ENCODE peak calls at places on chromosomes 13 and 19, in four cellular contexts. B, Y, D and A are unnamed samples.

GRCh38 chr13:110126391-110126961 is 180.5 kb downstream of the COL4A1 start:
- DNase-seq in D (no peak), Y (no peak), B (peak), A (peak)

GRCh38 chr19:32711747-32712146 is 7.8 kb upstream of the TDRD12 start:
- DNase-seq in B (no peak), D (no peak), Y (no peak), A (no peak)

GRCh38 chr19:19628499-19629134 is 597 bp upstream of the LPAR2 start:
- DNase-seq in B (peak), D (peak), Y (peak), A (no peak)

GRCh38 chr13:30864352-30865130 is 41.5 kb upstream of the MEDAG start:
- DNase-seq in B (peak), D (no peak), Y (no peak), A (no peak)

GRCh38 chr19:50705422-50706019 is 14.1 kb downstream of the SHANK1 start:
- DNase-seq in Y (no peak), B (peak), D (no peak), A (peak)

GRCh38 chr19:15296841-15297415 is 35.4 kb downstream of the BRD4 start:
- DNase-seq in D (no peak), B (no peak), Y (no peak), A (no peak)

GRCh38 chr19:3785938-3786824 is at the start of gene MATK:
- DNase-seq in D (no peak), B (no peak), Y (no peak), A (no peak)

GRCh38 chr13:44313674-44314073 is 60.0 kb upstream of the SERP2 start:
- DNase-seq in D (no peak), Y (no peak), B (peak), A (no peak)

GRCh38 chr19:50695251-50696064 is 24.1 kb downstream of the SHANK1 start:
- DNase-seq in D (no peak), Y (no peak), B (no peak), A (no peak)

GRCh38 chr19:33373701-33374405 is at the start of gene CEBPG:
- DNase-seq in D (no peak), B (peak), Y (no peak), A (peak)

GRCh38 chr13:73967397-73968165 is 166.6 kb downstream of the KLF12 start:
- DNase-seq in B (no peak), Y (no peak), D (no peak), A (no peak)

GRCh38 chr19:41887711-41888382 is 4.9 kb downstream of the ARHGEF1 start:
- DNase-seq in Y (no peak), D (peak), B (peak), A (peak)

GRCh38 chr13:21330126-21330861 is 128.8 kb downstream of the ZDHHC20 start:
- DNase-seq in Y (no peak), D (no peak), B (peak), A (no peak)

GRCh38 chr19:42283248-42284065 is 14.4 kb downstream of the CIC start:
- DNase-seq in B (peak), D (no peak), Y (peak), A (peak)

GRCh38 chr19:46902402-46902766 is 41.6 kb downstream of the ARHGAP35 start:
- DNase-seq in D (no peak), B (peak), Y (no peak), A (no peak)

GRCh38 chr19:11092181-11092538 is 2.9 kb downstream of the LDLR start:
- DNase-seq in D (no peak), Y (no peak), B (peak), A (no peak)

GRCh38 chr19:7507884-7508283 is 8.0 kb upstream of the ZNF358 start:
- DNase-seq in B (peak), D (peak), Y (no peak), A (peak)

GRCh38 chr13:69856331-69856730 is 251.3 kb upstream of the ATXN8OS start:
- DNase-seq in Y (no peak), D (peak), B (no peak), A (no peak)

GRCh38 chr19:42461700-42462324 is 19.1 kb upstream of the CXCL17 start:
- DNase-seq in D (no peak), Y (no peak), B (no peak), A (no peak)

GRCh38 chr13:36553501-36553900 is 120.3 kb upstream of the SERTM1 start:
- DNase-seq in Y (no peak), B (no peak), D (no peak), A (no peak)

GRCh38 chr13:30802953-30803478 is 67.7 kb downstream of the ALOX5AP start:
- DNase-seq in B (peak), Y (peak), D (peak), A (peak)

GRCh38 chr13:40318366-40318765 is 348.1 kb downstream of the FOXO1 start:
- DNase-seq in B (no peak), D (no peak), Y (peak), A (no peak)

GRCh38 chr13:21176982-21177284 is 475 bp downstream of the MRPL57 start:
- DNase-seq in Y (no peak), D (no peak), B (no peak), A (no peak)

GRCh38 chr19:35773020-35773809 is 2.1 kb upstream of the ARHGAP33 start:
- DNase-seq in B (peak), D (no peak), Y (no peak), A (peak)

GRCh38 chr19:54481326-54481930 is 8.3 kb upstream of the CDC42EP5 start:
- DNase-seq in Y (no peak), D (no peak), B (peak), A (no peak)

GRCh38 chr13:92573467-92574057 is 653.0 kb upstream of the GPC6 start:
- DNase-seq in D (no peak), B (peak), Y (no peak), A (peak)

GRCh38 chr13:114077938-114078335 is 54.5 kb downstream of the RASA3 start:
- DNase-seq in Y (no peak), D (no peak), B (peak), A (no peak)

GRCh38 chr19:38617764-38618589 is at the start of gene MAP4K1:
- DNase-seq in Y (no peak), D (no peak), B (no peak), A (no peak)

GRCh38 chr19:32387701-32388392 is 17.7 kb upstream of the DPY19L3 start:
- DNase-seq in D (no peak), B (peak), Y (no peak), A (peak)

GRCh38 chr19:8814176-8814575 is 17.9 kb downstream of the ZNF558 start:
- DNase-seq in D (no peak), B (no peak), Y (no peak), A (no peak)

GRCh38 chr13:20828540-20829364 is 55.0 kb upstream of the EEF1AKMT1 start:
- DNase-seq in D (no peak), B (peak), Y (no peak), A (no peak)

GRCh38 chr13:98142427-98143156 is at the start of gene FARP1:
- DNase-seq in B (peak), Y (peak), D (no peak), A (peak)

GRCh38 chr13:41956272-41956671 is 4.6 kb downstream of the VWA8 start:
- DNase-seq in Y (no peak), D (no peak), B (no peak), A (no peak)

GRCh38 chr13:41962994-41963393 is 2.1 kb upstream of the VWA8 start:
- DNase-seq in Y (no peak), B (peak), D (no peak), A (no peak)

GRCh38 chr13:41955605-41956004 is 5.3 kb downstream of the VWA8 start:
- DNase-seq in Y (no peak), D (no peak), B (no peak), A (no peak)

GRCh38 chr13:41960195-41960699 is 662 bp downstream of the VWA8 start:
- DNase-seq in B (peak), Y (no peak), D (no peak), A (peak)

GRCh38 chr13:41960700-41961697 is at the start of gene VWA8:
- DNase-seq in Y (peak), B (peak), D (peak), A (peak)
- TF ChIP-seq POLR2A in Y (no peak), B (no peak), D (peak), A (peak)

GRCh38 chr19:2462635-2463421 is 6.1 kb upstream of the LMNB2 start:
- DNase-seq in Y (peak), D (peak), B (peak), A (peak)
- TF ChIP-seq POLR2A in Y (no peak), D (no peak), B (no peak), A (peak)

GRCh38 chr19:57276430-57276829 is 3.9 kb upstream of the ZNF460 start:
- DNase-seq in Y (no peak), D (no peak), B (no peak), A (no peak)

GRCh38 chr19:57282011-57282636 is 1.8 kb downstream of the ZNF460 start:
- DNase-seq in Y (no peak), D (no peak), B (no peak), A (peak)

GRCh38 chr19:57279418-57280164 is 694 bp upstream of the ZNF460 start:
- DNase-seq in Y (peak), B (peak), D (peak), A (peak)

GRCh38 chr19:57280913-57281425 is 684 bp downstream of the ZNF460 start:
- DNase-seq in D (no peak), Y (no peak), B (no peak), A (no peak)

GRCh38 chr19:57280165-57280912 is at the start of gene ZNF460:
- DNase-seq in D (peak), Y (peak), B (peak), A (peak)
- TF ChIP-seq POLR2A in D (peak), Y (peak), B (peak), A (peak)

GRCh38 chr19:1269478-1270167 is 491 bp downstream of the CIRBP start:
- DNase-seq in B (peak), Y (peak), D (no peak), A (no peak)
- TF ChIP-seq POLR2A in B (peak), Y (peak), D (peak), A (peak)

DNA sequence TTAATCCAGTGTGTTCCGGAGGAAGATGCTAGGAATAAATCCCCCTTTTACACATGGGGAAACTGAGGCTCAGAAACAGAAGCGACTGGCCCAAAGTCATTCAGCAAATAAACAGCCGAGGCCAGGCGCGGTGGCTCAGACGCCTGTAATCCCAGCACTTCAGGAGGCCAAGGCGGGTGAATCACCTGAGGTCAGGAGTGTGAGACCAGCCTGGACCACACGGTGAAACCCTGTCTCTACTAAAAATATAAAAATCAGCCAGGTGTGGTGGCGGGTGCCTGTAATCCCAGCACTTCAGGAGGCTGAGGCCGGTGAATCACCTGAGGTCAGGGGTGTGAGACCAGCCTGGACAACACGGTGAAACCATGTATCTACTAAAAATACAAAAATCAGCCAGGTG is 11.6 kb upstream of the PLIN3 start:
- DNase-seq in D (no peak), B (no peak), Y (no peak), A (no peak)
- TF ChIP-seq POLR2A in D (no peak), B (no peak), Y (no peak), A (no peak)

GRCh38 chr19:18414504-18415176 is 4.6 kb upstream of the SSBP4 start:
- DNase-seq in Y (no peak), B (no peak), D (no peak), A (no peak)

GRCh38 chr19:18416778-18417249 is 2.4 kb upstream of the SSBP4 start:
- DNase-seq in D (no peak), B (peak), Y (peak), A (no peak)

GRCh38 chr19:18417250-18418033 is 1.8 kb upstream of the SSBP4 start:
- DNase-seq in D (no peak), B (peak), Y (no peak), A (peak)

GRCh38 chr19:18412610-18413239 is 6.5 kb upstream of the SSBP4 start:
- DNase-seq in B (no peak), Y (no peak), D (no peak), A (no peak)

GRCh38 chr19:18415177-18415867 is 3.9 kb upstream of the SSBP4 start:
- DNase-seq in D (no peak), B (peak), Y (no peak), A (no peak)
- TF ChIP-seq POLR2A in D (no peak), B (no peak), Y (no peak), A (peak)